ENCODE peak calls at places on chromosomes 11 and 22, in six cellular contexts. A, X, G, J, R and K are unnamed samples.

GRCh38 chr11:131481317-131481716 is 110.9 kb downstream of the NTM start:
- ATAC-seq in G (peak; percentile 15), X (no peak), R (no peak), J (no peak), A (no peak), K (peak; percentile 80)

GRCh38 chr22:40473703-40474102 is 103.3 kb downstream of the SGSM3 start:
- ATAC-seq in A (no peak), J (no peak), X (no peak), G (no peak), R (no peak), K (no peak)

GRCh38 chr11:46254135-46254491 is 23.3 kb upstream of the CREB3L1 start:
- ATAC-seq in G (no peak), X (no peak), A (no peak), J (no peak), R (no peak), K (no peak)

GRCh38 chr11:69624293-69624692 is 16.7 kb upstream of the CCND1 start:
- ATAC-seq in J (no peak), G (no peak), A (no peak), R (no peak), X (no peak), K (no peak)

GRCh38 chr11:14029971-14030531 is 67.5 kb downstream of the SPON1 start:
- ATAC-seq in A (peak; percentile 78), G (peak; percentile 97), X (no peak), J (peak; percentile 58), R (peak; percentile 80), K (peak; percentile 92)

GRCh38 chr11:101369835-101370234 is 214.0 kb downstream of the TRPC6 start:
- ATAC-seq in G (no peak), A (no peak), X (no peak), R (no peak), J (no peak), K (no peak)

GRCh38 chr22:29727248-29727551 is 7.4 kb downstream of the CABP7 start:
- ATAC-seq in R (no peak), G (peak; percentile 43), J (peak; percentile 62), X (peak; percentile 10), A (peak; percentile 70), K (peak; percentile 27)

GRCh38 chr22:39731881-39732555 is 161.5 kb downstream of the CACNA1I start:
- ATAC-seq in A (no peak), R (no peak), J (no peak), X (no peak), G (no peak), K (no peak)

GRCh38 chr11:33692013-33692504 is 8.6 kb downstream of the C11orf91 start:
- ATAC-seq in A (peak; percentile 40), R (peak; percentile 39), X (peak; percentile 48), J (peak; percentile 45), G (peak; percentile 83), K (peak; percentile 69)

GRCh38 chr22:39960791-39961746 is 872 bp downstream of the TMA7B start:
- ATAC-seq in J (no peak), X (no peak), A (peak; percentile 86), R (no peak), G (peak; percentile 85), K (no peak)

GRCh38 chr11:126343051-126343450 is 12.4 kb upstream of the ST3GAL4 start:
- ATAC-seq in J (no peak), R (no peak), X (no peak), A (no peak), G (no peak), K (no peak)

GRCh38 chr11:117817213-117818035 is 7.1 kb downstream of the FXYD2 start:
- ATAC-seq in R (peak; percentile 43), X (peak; percentile 70), J (peak; percentile 77), A (peak; percentile 81), G (peak; percentile 81), K (peak; percentile 66)

GRCh38 chr11:74932169-74932568 is 16.7 kb downstream of the XRRA1 start:
- ATAC-seq in X (no peak), G (no peak), R (no peak), A (peak; percentile 51), J (no peak), K (no peak)

GRCh38 chr22:31248138-31248745 is 36.1 kb downstream of the LIMK2 start:
- ATAC-seq in G (peak; percentile 95), X (peak; percentile 68), R (peak; percentile 90), A (peak; percentile 93), J (no peak), K (peak; percentile 97)

GRCh38 chr22:20786536-20786979 is 12.6 kb downstream of the SERPIND1 start:
- ATAC-seq in G (no peak), R (peak; percentile 80), A (no peak), J (no peak), X (no peak), K (no peak)

GRCh38 chr22:20786048-20786447 is 12.1 kb downstream of the SERPIND1 start:
- ATAC-seq in R (no peak), J (no peak), A (no peak), G (no peak), X (no peak), K (no peak)

GRCh38 chr22:20787223-20787622 is 13.3 kb downstream of the SERPIND1 start:
- ATAC-seq in A (no peak), G (no peak), J (no peak), R (no peak), X (no peak), K (no peak)

GRCh38 chr22:20787746-20788626 is 14.1 kb downstream of the SERPIND1 start:
- ATAC-seq in R (no peak), G (no peak), X (no peak), A (no peak), J (no peak), K (no peak)

GRCh38 chr22:20788627-20789344 is 14.9 kb downstream of the SERPIND1 start:
- ATAC-seq in J (no peak), G (no peak), A (no peak), R (no peak), X (no peak), K (no peak)
- H3K36me3 ChIP-seq in J (no peaks in the 10 kb centered on the region), G (peaks cover 84% of the 10 kb centered on the region), A (peaks cover 40% of the 10 kb centered on the region), R (peaks cover 19% of the 10 kb centered on the region), X (peaks cover 32% of the 10 kb centered on the region), K (no peaks in the 10 kb centered on the region)

GRCh38 chr22:47301820-47302475 is 539.5 kb downstream of the TBC1D22A start:
- ATAC-seq in G (no peak), A (peak; percentile 49), R (no peak), X (no peak), J (no peak), K (no peak)
- H3K9me3 ChIP-seq in G (no peaks in the 10 kb centered on the region), A (peaks cover 4% of the 10 kb centered on the region), R (no peaks in the 10 kb centered on the region), X (no peaks in the 10 kb centered on the region), J (no peaks in the 10 kb centered on the region), K (no peaks in the 10 kb centered on the region)

GRCh38 chr22:19971276-19972124 is 29.9 kb upstream of the TXNRD2 start:
- ATAC-seq in R (no peak), A (no peak), J (no peak), G (peak; percentile 63), X (no peak), K (no peak)
- H3K36me3 ChIP-seq in R (peaks cover 40% of the 10 kb centered on the region), A (peaks cover 51% of the 10 kb centered on the region), J (no peaks in the 10 kb centered on the region), G (peaks cover 66% of the 10 kb centered on the region), X (peaks cover 20% of the 10 kb centered on the region), K (peaks cover 75% of the 10 kb centered on the region)

GRCh38 chr11:17366491-17366890 is 14.9 kb downstream of the NCR3LG1 start:
- ATAC-seq in X (peak; percentile 28), J (no peak), R (no peak), A (no peak), G (no peak), K (no peak)
- H3K9me3 ChIP-seq in X (peaks cover 8% of the 10 kb centered on the region), J (peaks cover 29% of the 10 kb centered on the region), R (peaks cover 29% of the 10 kb centered on the region), A (peaks cover 25% of the 10 kb centered on the region), G (peaks cover 28% of the 10 kb centered on the region), K (peaks cover 2% of the 10 kb centered on the region)